ENCODE peak calls at places on chromosomes 16 and 17, in four cellular contexts. S, W, M and Q are unnamed samples.

GRCh38 chr17:65850486-65850885 is 289.0 kb upstream of the AXIN2 start:
- DNase-seq in S (no peak), W (peak), M (no peak), Q (no peak)

GRCh38 chr16:2776500-2777139 is 460 bp downstream of the ELOB start:
- DNase-seq in S (peak), W (no peak), M (peak), Q (no peak)

GRCh38 chr16:4624827-4625616 is 396 bp downstream of the MGRN1 start:
- DNase-seq in S (peak), W (peak), M (peak), Q (peak)

GRCh38 chr16:89392881-89393730 is 97.3 kb downstream of the ANKRD11 start:
- DNase-seq in S (no peak), W (no peak), M (no peak), Q (no peak)

GRCh38 chr16:8944113-8944765 is 19.5 kb downstream of the USP7 start:
- DNase-seq in S (no peak), W (peak), M (no peak), Q (no peak)

GRCh38 chr16:76932541-76933211 is 258.3 kb upstream of the MON1B start:
- DNase-seq in S (no peak), W (no peak), M (no peak), Q (no peak)

GRCh38 chr16:88731699-88732098 is 25.4 kb downstream of the CTU2 start:
- DNase-seq in S (no peak), W (no peak), M (no peak), Q (no peak)

GRCh38 chr17:63406689-63407330 is 39.3 kb downstream of the CYB561 start:
- DNase-seq in S (peak), W (peak), M (peak), Q (peak)

GRCh38 chr16:4882261-4882632 is 35.0 kb downstream of the UBN1 start:
- DNase-seq in S (no peak), W (no peak), M (no peak), Q (no peak)

GRCh38 chr17:41710472-41711090 is 1.6 kb upstream of the GAST start:
- DNase-seq in S (no peak), W (no peak), M (no peak), Q (no peak)

GRCh38 chr16:87780385-87780989 is 14.7 kb upstream of the KLHDC4 start:
- DNase-seq in S (peak), W (peak), M (peak), Q (no peak)

GRCh38 chr17:40778466-40778865 is 3.9 kb downstream of the KRT27 start:
- DNase-seq in S (no peak), W (no peak), M (no peak), Q (no peak)

GRCh38 chr16:68229431-68230175 is 6.3 kb downstream of the ESRP2 start:
- DNase-seq in S (no peak), W (no peak), M (peak), Q (peak)

GRCh38 chr17:63001689-63002394 is 35.8 kb downstream of the TANC2 start:
- DNase-seq in S (no peak), W (no peak), M (no peak), Q (no peak)

GRCh38 chr17:15510361-15510760 is 42.9 kb upstream of the CDRT4 start:
- DNase-seq in S (no peak), W (no peak), M (no peak), Q (no peak)

GRCh38 chr16:72905581-72905980 is 142.3 kb downstream of the ZFHX3 start:
- DNase-seq in S (no peak), W (no peak), M (no peak), Q (no peak)

GRCh38 chr17:81253358-81254131 is 14.4 kb downstream of the NDUFAF8 start:
- DNase-seq in S (no peak), W (no peak), M (peak), Q (peak)

GRCh38 chr16:54284931-54285413 is 1.6 kb downstream of the IRX3 start:
- DNase-seq in S (no peak), W (no peak), M (no peak), Q (no peak)

DNA sequence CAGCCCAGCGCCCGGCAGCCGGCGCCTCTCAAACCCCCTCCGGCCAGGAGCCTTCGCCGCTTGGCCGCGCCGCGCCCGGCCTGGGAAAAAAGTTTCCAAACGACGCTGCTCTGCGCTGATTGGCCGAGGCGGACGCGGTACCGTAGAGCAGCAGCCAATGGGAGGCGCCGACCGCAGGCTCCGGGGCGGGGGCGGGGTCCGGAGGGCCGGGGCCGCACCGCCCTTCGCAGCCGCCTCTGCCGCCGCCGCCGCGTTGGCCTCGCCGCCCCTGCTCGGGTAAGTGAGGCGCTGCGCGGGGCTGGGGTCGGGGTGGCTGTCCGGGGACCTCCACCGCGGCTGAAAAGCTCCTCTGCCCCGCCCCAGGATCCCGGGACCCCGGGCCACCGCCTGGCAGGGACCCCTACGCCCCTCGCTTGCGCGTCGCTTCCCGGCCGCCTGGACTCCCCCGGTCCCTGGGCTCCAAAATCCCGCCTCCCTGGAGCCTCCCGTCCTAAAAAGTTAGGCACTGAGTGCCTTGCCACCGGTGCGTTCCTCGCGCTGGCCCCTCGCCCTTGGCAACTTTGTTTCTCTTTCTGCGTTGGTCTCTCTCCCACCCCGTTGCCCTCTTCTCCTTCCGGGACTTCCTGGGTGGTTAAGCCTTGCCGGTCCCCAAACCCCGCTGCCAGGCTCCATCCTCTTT is at the start of gene NDE1:
- DNase-seq in S (peak), W (no peak), M (peak), Q (peak)
- TF ChIP-seq SPI1 in S (no peak), W (no peak), M (no peak), Q (no peak)

GRCh38 chr16:84344781-84345180 is 23.6 kb upstream of the ATP2C2 start:
- DNase-seq in S (no peak), W (no peak), M (no peak), Q (no peak)
- TF ChIP-seq SPI1 in S (no peak), W (no peak), M (no peak), Q (no peak)

DNA sequence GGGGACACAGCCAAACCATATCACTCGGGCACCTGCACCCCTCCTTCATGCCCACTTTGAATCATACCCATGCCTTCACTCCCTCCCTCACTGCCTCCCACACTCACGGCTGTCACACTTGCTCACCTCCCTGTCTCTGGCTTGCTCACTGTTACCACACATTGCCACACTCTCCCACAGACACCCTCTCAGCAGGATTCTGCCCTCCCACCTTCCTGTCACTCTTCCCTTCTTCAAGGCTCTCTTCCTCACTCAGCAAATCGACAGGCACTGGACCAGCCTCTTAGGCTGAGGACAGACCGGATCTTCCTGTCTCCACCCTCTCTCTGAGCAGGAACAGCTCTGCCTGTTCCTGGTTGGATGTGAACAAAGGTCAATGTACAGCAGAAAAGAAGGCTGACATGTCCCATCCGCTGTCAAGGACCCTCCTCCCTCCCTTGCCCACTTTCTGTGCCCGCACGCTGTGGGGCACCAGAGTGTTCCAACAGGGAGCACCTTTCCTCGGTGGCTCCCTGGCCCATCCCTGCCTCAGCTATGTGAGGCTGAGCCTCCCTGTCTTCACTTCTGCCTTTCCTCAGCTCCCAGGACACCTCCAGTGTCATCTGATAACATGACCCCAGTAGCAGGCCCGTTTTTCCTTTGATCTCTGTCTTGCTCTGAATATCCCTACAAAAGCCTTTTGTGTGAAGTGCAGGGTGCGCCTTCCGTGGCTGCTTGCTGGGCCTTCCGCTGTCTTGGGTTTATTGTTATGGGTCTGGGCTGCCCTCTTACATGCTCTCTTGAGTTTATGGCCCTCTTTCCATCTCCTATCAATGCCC is 47.0 kb downstream of the CCDC182 start:
- DNase-seq in S (peak), W (no peak), M (no peak), Q (no peak)
- TF ChIP-seq SPI1 in S (no peak), W (no peak), M (no peak), Q (no peak)

GRCh38 chr17:31481783-31482081 is 90.3 kb downstream of the RAB11FIP4 start:
- DNase-seq in S (no peak), W (no peak), M (no peak), Q (no peak)
- TF ChIP-seq SPI1 in S (no peak), W (no peak), M (no peak), Q (no peak)

GRCh38 chr16:56945847-56946527 is 14.0 kb downstream of the HERPUD1 start:
- DNase-seq in S (no peak), W (no peak), M (no peak), Q (no peak)

GRCh38 chr16:56943761-56944375 is 11.9 kb downstream of the HERPUD1 start:
- DNase-seq in S (no peak), W (no peak), M (no peak), Q (no peak)

GRCh38 chr16:56946767-56947603 is 14.8 kb upstream of the CETP start:
- DNase-seq in S (no peak), W (no peak), M (no peak), Q (no peak)

GRCh38 chr16:56947604-56947995 is 14.2 kb upstream of the CETP start:
- DNase-seq in S (no peak), W (no peak), M (no peak), Q (no peak)

GRCh38 chr16:56944954-56945839 is 13.3 kb downstream of the HERPUD1 start:
- DNase-seq in S (no peak), W (peak), M (no peak), Q (no peak)
- TF ChIP-seq SPI1 in S (no peak), W (no peak), M (no peak), Q (no peak)